ENCODE peak calls at places on chromosomes 16 and 17, in six cellular contexts. L, S, C, J, W and X are unnamed samples.

GRCh38 chr16:79677799-79678525 is 77.4 kb upstream of the MAF start:
- DNase-seq in L (no peak), S (no peak), C (no peak), J (no peak), W (no peak), X (no peak)

GRCh38 chr17:62043602-62044001 is 21.5 kb downstream of the MED13 start:
- DNase-seq in L (no peak), S (no peak), C (no peak), J (no peak), W (no peak), X (no peak)

GRCh38 chr17:67528751-67529436 is 151.8 kb downstream of the PITPNC1 start:
- DNase-seq in L (no peak), S (no peak), C (no peak), J (no peak), W (peak), X (no peak)

GRCh38 chr17:17971431-17972125 is 622 bp downstream of the TOM1L2 start:
- DNase-seq in L (peak), S (no peak), C (no peak), J (no peak), W (no peak), X (peak)

GRCh38 chr16:56892705-56893104 is 27.7 kb downstream of the SLC12A3 start:
- DNase-seq in L (no peak), S (no peak), C (no peak), J (no peak), W (no peak), X (no peak)

GRCh38 chr16:87171723-87172122 is 145.5 kb downstream of the C16orf95 start:
- DNase-seq in L (no peak), S (no peak), C (no peak), J (no peak), W (no peak), X (no peak)

GRCh38 chr17:7632492-7632894 is 2.6 kb downstream of the SHBG start:
- DNase-seq in L (no peak), S (no peak), C (no peak), J (peak), W (no peak), X (no peak)

GRCh38 chr16:69106491-69107291 is 1.2 kb downstream of the HAS3 start:
- DNase-seq in L (no peak), S (no peak), C (no peak), J (no peak), W (peak), X (no peak)

GRCh38 chr16:80580109-80580832 is 39.5 kb downstream of the DYNLRB2 start:
- DNase-seq in L (peak), S (peak), C (peak), J (no peak), W (no peak), X (no peak)

GRCh38 chr17:61490540-61490975 is 38.3 kb downstream of the TBX4 start:
- DNase-seq in L (no peak), S (no peak), C (no peak), J (no peak), W (no peak), X (no peak)

GRCh38 chr17:28227278-28228108 is 91.5 kb upstream of the TMEM97 start:
- DNase-seq in L (no peak), S (no peak), C (no peak), J (no peak), W (peak), X (no peak)

GRCh38 chr17:48427598-48427997 is 2.4 kb downstream of the SKAP1 start:
- DNase-seq in L (peak), S (peak), C (peak), J (no peak), W (no peak), X (no peak)